ENCODE peak calls at places on chromosomes 5 and 9, in six cellular contexts. F is GM12891; E is CD8-positive, alpha-beta memory T cell; B is pancreas; T is coronary artery; S is SK-N-DZ. R is an unnamed sample.

GRCh38 chr9:92980085-92980745 is 32.9 kb downstream of the FGD3 start:
- DNase-seq in F (no peak), E (no peak), B (no peak), T (no peak), S (no peak), R (no peak)

GRCh38 chr5:78203815-78204214 is 90.7 kb downstream of the AP3B1 start:
- DNase-seq in F (no peak), E (no peak), B (no peak), T (no peak), S (no peak), R (no peak)

GRCh38 chr9:26413625-26414024 is 479.0 kb downstream of the CAAP1 start:
- DNase-seq in F (no peak), E (no peak), B (no peak), T (no peak), S (no peak), R (no peak)

GRCh38 chr5:154683101-154683757 is 71.9 kb upstream of the LARP1 start:
- DNase-seq in F (no peak), E (no peak), B (no peak), T (no peak), S (no peak), R (no peak)

GRCh38 chr5:66207800-66208561 is 63.9 kb downstream of the SREK1 start:
- DNase-seq in F (no peak), E (no peak), B (no peak), T (no peak), S (no peak), R (no peak)

GRCh38 chr5:89534331-89534730 is 651.3 kb upstream of the MEF2C start:
- DNase-seq in F (no peak), E (no peak), B (no peak), T (no peak), S (no peak), R (no peak)

GRCh38 chr5:130978475-130978874 is 186.6 kb downstream of the HINT1 start:
- DNase-seq in F (no peak), E (no peak), B (no peak), T (no peak), S (no peak), R (no peak)

GRCh38 chr5:149123211-149123610 is 18.1 kb upstream of the ABLIM3 start:
- DNase-seq in F (no peak), E (no peak), B (no peak), T (no peak), S (no peak), R (no peak)